ENCODE peak calls at places on chromosomes 16 and 17, in eight cellular contexts. R is lower leg skin, F is stomach, G is heart left ventricle, O is A549, H is GM12891, J is GM12878, Z is HCT116. P is an unnamed sample.

GRCh38 chr17:6755281-6755680 is 565 bp upstream of the XAF1 start:
- DNase-seq in J (no peak), F (no peak), G (peak), H (no peak), Z (no peak), R (no peak), O (no peak), P (no peak)

GRCh38 chr17:57834146-57834741 is 15.6 kb downstream of the MRPS23 start:
- DNase-seq in R (no peak), Z (no peak), H (no peak), J (no peak), F (peak), G (peak), O (no peak), P (no peak)

GRCh38 chr17:164536-165235 is 16.8 kb downstream of the DOC2B start:
- DNase-seq in R (no peak), O (peak), F (peak), J (no peak), H (peak), G (no peak), Z (no peak), P (peak)

GRCh38 chr17:81710514-81711308 is 1.4 kb upstream of the SLC25A10 start:
- DNase-seq in O (no peak), G (no peak), F (no peak), R (no peak), Z (no peak), J (no peak), H (no peak), P (no peak)

GRCh38 chr16:58678716-58679115 is 5.9 kb downstream of the SLC38A7 start:
- DNase-seq in F (no peak), J (no peak), G (peak), O (no peak), Z (no peak), R (no peak), H (no peak), P (no peak)

GRCh38 chr17:45334701-45335677 is 18.2 kb upstream of the MAP3K14 start:
- DNase-seq in Z (no peak), J (no peak), H (no peak), R (peak), F (no peak), G (no peak), O (no peak), P (no peak)

GRCh38 chr16:23570992-23571632 is 13.6 kb downstream of the UBFD1 start:
- DNase-seq in J (no peak), R (no peak), H (peak), O (no peak), G (no peak), F (no peak), Z (no peak), P (no peak)

GRCh38 chr17:74547736-74548135 is 1.8 kb upstream of the CD300C start:
- DNase-seq in R (no peak), F (no peak), Z (no peak), G (no peak), H (no peak), O (no peak), J (no peak), P (no peak)

GRCh38 chr16:70454221-70455034 is at the start of gene FCSK:
- DNase-seq in G (peak), H (peak), R (no peak), Z (peak), O (peak), F (peak), J (no peak), P (peak)

GRCh38 chr16:89359296-89360147 is 130.8 kb downstream of the ANKRD11 start:
- DNase-seq in R (no peak), O (no peak), J (no peak), F (no peak), G (no peak), Z (no peak), H (no peak), P (no peak)

GRCh38 chr16:26765087-26765486 is 301.6 kb upstream of the C16orf82 start:
- DNase-seq in G (peak), Z (no peak), O (peak), H (peak), F (no peak), J (no peak), R (no peak), P (no peak)

GRCh38 chr16:81181013-81181720 is 57.3 kb upstream of the BCO1 start:
- DNase-seq in R (peak), F (peak), O (peak), Z (peak), G (peak), H (no peak), J (no peak), P (peak)

GRCh38 chr17:42414782-42415409 is 8.2 kb downstream of the CAVIN1 start:
- DNase-seq in F (no peak), H (no peak), R (no peak), G (peak), O (no peak), Z (no peak), J (no peak), P (no peak)

GRCh38 chr16:70592106-70592571 is 54.2 kb upstream of the IL34 start:
- DNase-seq in O (no peak), J (no peak), G (peak), H (no peak), Z (no peak), F (no peak), R (peak), P (no peak)

GRCh38 chr16:3348547-3349167 is 7.0 kb upstream of the OR2C1 start:
- DNase-seq in H (no peak), Z (no peak), R (no peak), O (no peak), G (no peak), F (no peak), J (peak), P (no peak)

GRCh38 chr16:23788653-23789052 is 33.8 kb downstream of the CHP2 start:
- DNase-seq in F (no peak), G (no peak), Z (no peak), R (no peak), H (no peak), J (no peak), O (no peak), P (no peak)

GRCh38 chr16:67653131-67654068 is 6.7 kb downstream of the ACD start:
- DNase-seq in F (no peak), G (no peak), J (no peak), R (no peak), H (no peak), Z (no peak), O (no peak), P (no peak)

GRCh38 chr16:3698941-3699340 is 18.4 kb downstream of the TRAP1 start:
- DNase-seq in H (no peak), Z (no peak), J (no peak), R (no peak), G (no peak), O (no peak), F (no peak), P (peak)

GRCh38 chr17:17506893-17507464 is 10.8 kb upstream of the RASD1 start:
- DNase-seq in F (peak), R (no peak), O (no peak), Z (no peak), G (peak), J (no peak), H (no peak), P (no peak)

GRCh38 chr17:46962374-46962790 is 16.7 kb downstream of the RPRML start:
- DNase-seq in Z (no peak), F (no peak), G (no peak), O (no peak), J (no peak), R (no peak), H (no peak), P (peak)

GRCh38 chr17:48625502-48626201 is 506 bp downstream of the HOXB9 start:
- DNase-seq in J (no peak), Z (no peak), G (no peak), H (no peak), O (peak), R (no peak), F (peak), P (no peak)

GRCh38 chr16:26795184-26795583 is 271.5 kb upstream of the C16orf82 start:
- DNase-seq in F (no peak), O (no peak), G (no peak), J (no peak), R (no peak), Z (no peak), H (no peak), P (no peak)

GRCh38 chr17:64411999-64412771 is 21.5 kb upstream of the PECAM1 start:
- DNase-seq in G (peak), Z (no peak), R (peak), H (no peak), O (no peak), J (no peak), F (no peak), P (no peak)

GRCh38 chr16:87445486-87445885 is 47.3 kb downstream of the ZCCHC14 start:
- DNase-seq in J (no peak), G (no peak), Z (no peak), F (no peak), R (no peak), H (no peak), O (no peak), P (peak)

GRCh38 chr16:72480926-72481325 is 309.0 kb upstream of the PMFBP1 start:
- DNase-seq in J (no peak), Z (no peak), R (no peak), O (no peak), H (no peak), G (no peak), F (no peak), P (no peak)

GRCh38 chr17:83064021-83064731 is 15.2 kb upstream of the METRNL start:
- DNase-seq in H (no peak), Z (no peak), J (no peak), O (no peak), G (no peak), R (peak), F (peak), P (no peak)

GRCh38 chr17:30000755-30001257 is 59.4 kb downstream of the EFCAB5 start:
- DNase-seq in F (no peak), H (no peak), O (no peak), R (no peak), J (no peak), Z (no peak), G (no peak), P (peak)

GRCh38 chr16:11233727-11234376 is 22.2 kb downstream of the SOCS1 start:
- DNase-seq in O (no peak), G (no peak), J (no peak), Z (no peak), R (no peak), F (no peak), H (no peak), P (no peak)

GRCh38 chr16:73323880-73324279 is 276.0 kb upstream of the ZFHX3 start:
- DNase-seq in Z (no peak), J (no peak), O (no peak), F (no peak), G (peak), R (no peak), H (no peak), P (no peak)

GRCh38 chr17:50893183-50893993 is 27.2 kb upstream of the TOB1 start:
- DNase-seq in J (no peak), O (peak), Z (peak), G (no peak), H (no peak), F (no peak), R (no peak), P (peak)
- TF ChIP-seq POLR2A in J (no peak), O (no peak), Z (no peak), G (no peak), H (no peak), F (no peak), R (no peak), P (no peak)

DNA sequence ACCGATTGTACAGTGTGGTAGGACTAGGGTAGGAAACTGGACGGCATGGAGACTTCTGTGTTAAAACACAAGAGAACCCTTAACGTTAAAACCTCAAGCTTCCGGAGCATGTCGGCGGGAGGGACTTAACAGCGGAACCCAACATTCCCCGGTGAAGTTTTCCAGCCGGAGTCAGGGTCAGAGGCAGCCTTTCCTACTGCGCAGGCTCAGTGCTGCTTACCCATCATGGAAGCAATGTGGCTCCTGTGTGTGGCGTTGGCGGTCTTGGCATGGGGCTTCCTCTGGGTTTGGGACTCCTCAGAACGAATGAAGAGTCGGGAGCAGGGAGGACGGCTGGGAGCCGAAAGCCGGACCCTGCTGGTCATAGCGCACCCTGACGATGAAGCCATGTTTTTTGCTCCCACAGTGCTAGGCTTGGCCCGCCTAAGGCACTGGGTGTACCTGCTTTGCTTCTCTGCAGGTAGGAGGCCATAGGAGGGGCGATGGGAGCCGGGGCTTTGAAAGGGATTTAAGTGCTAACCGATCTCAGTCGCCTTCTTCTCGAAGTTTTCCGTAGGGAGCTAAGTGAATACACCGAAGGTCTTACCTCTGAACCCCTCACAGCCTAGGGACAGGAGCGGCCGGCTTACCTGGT is at the start of gene PIGL:
- DNase-seq in R (peak), G (peak), O (peak), J (peak), Z (peak), F (peak), H (peak), P (peak)
- TF ChIP-seq POLR2A in R (no peak), G (no peak), O (peak), J (peak), Z (peak), F (no peak), H (peak), P (peak)

GRCh38 chr17:80254396-80255241 is 6.0 kb upstream of the RNF213 start:
- DNase-seq in Z (peak), G (no peak), H (no peak), O (peak), J (peak), R (no peak), F (peak), P (peak)
- TF ChIP-seq POLR2A in Z (no peak), G (no peak), H (no peak), O (no peak), J (no peak), R (no peak), F (no peak), P (no peak)

DNA sequence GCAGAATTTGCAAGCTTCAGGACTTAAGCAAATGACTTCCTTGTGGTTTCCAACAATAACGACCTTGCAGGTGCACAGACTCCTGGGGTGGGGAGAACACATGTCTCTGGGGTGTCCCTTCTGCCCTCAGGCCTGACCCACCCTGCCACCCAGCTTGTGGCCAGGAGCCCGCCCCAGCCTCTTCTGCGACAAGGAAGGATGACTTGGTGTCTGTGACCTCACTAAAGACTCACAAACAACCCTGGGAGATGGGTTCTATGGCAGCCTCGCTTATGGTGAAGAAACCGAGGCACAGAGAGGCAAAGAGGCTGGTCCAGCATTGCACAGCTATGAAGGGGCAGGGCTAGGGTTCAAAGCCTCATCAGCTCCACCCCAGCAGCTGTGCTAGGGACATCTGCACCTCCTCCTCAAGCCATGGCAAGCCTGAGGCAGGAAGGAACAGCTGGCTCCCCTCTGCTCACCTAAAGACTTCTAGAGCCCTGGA is 2.6 kb downstream of the ATP2A3 start:
- DNase-seq in O (no peak), F (no peak), J (peak), Z (no peak), H (no peak), G (no peak), R (no peak), P (no peak)
- TF ChIP-seq POLR2A in O (no peak), F (no peak), J (no peak), Z (no peak), H (no peak), G (no peak), R (no peak), P (no peak)

DNA sequence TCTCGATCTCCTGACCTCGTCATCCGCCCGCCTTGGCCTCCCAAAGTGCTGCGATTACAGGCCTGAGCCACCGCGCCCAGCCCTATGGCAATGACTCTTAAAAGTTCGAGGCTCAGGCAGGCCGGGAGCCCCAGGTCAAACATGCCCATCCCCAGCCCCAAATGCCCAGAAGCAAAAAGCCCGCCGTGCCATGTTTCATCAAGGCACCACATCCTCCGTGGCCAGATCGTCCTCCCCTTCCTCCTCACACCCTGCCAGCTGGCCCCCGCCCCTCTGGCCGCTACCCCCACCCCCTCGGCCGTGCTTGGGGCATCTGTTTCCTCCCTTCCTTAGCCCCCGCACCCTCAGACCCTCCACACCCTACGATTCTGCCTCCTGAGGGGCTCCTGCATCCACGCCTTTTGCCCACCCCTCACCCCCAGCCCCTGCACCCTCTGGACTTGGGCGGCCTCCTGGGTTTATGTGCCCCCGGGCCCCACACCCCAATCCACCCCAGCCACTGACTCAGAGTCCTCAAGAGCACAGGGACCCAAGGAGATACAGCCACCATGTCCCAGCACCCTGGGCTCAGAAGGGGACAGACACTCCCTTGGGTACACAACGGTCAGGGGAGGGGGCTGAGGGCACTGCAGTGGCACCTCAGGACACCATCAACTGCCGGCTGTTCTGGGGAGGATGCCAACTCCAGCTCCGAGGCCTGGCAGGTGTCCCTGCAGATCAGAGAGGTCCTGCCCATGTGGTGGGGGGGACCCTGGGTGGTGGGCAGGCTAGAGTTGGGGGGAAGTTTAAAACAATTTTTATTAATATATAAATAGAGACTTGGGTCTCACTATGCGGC is 7.1 kb downstream of the CTRB1 start:
- DNase-seq in J (no peak), H (no peak), Z (no peak), G (peak), F (no peak), O (no peak), R (no peak), P (no peak)
- TF ChIP-seq POLR2A in J (no peak), H (no peak), Z (no peak), G (no peak), F (no peak), O (no peak), R (no peak), P (no peak)

DNA sequence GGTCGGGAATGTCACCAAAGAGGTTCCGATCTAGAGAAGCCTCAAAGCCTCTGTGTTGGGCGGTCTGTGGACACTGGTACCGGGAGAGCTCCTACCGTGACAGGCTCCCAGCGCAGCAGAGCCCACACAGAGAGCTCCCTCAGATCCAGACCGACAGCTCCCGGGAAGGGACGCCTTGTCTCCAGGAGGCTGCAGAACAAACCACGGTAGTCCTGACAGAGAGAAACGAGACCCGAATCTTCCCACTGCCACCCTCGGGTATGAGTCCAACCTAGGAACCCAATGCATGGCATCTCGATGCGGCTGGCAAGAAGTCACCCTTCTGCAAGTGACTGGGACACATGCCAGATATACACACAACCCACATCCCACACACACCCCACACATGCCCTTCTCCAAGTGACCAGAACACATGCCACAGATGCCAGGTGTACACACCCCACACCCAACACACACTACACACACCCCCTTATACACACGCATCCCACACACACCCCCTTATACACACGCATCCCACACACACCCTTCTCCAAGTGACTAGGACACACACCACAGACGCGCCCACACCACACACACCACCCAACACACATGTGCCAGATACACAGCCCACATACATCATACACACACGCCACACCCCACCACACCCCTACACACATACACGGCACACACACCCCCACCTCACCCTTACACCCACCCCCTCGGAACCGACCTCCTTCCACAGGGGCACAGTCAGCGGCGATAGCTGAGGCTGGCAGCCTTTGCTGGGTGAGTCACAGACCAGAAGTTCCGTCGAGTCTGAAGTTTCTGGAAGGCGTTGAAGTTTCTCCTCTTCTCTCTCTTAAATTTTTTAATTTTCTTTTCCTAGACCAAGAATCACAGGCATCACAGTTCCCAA is 15.9 kb upstream of the CYTH1 start:
- DNase-seq in O (no peak), Z (no peak), R (no peak), J (no peak), F (no peak), G (no peak), H (no peak), P (no peak)
- TF ChIP-seq POLR2A in O (no peak), Z (no peak), R (no peak), J (no peak), F (no peak), G (no peak), H (no peak), P (no peak)

P was measured in IMR-90.